ENCODE peak calls at places on chromosomes 3 and 15, in six cellular contexts. Y is neural progenitor cell, G is hepatocyte, K is astrocyte, F is transverse colon, V is psoas muscle. N is an unnamed sample. For H3K4me1, the result is how much of the 10 kb centered on the place peaks cover.

GRCh38 chr15:83904107-83904720 is 250.3 kb downstream of the ADAMTSL3 start:
- DNase-seq in Y (no peak), G (peak), K (peak), F (peak), V (no peak), N (no peak)

GRCh38 chr3:44439499-44440295 is 37.8 kb downstream of the ZNF445 start:
- DNase-seq in Y (no peak), G (peak), K (peak), F (peak), V (peak), N (peak)

GRCh38 chr3:60555704-60556340 is 695.4 kb downstream of the FHIT start:
- DNase-seq in Y (peak), G (no peak), K (peak), F (no peak), V (no peak), N (no peak)

GRCh38 chr3:19632099-19633074 is 301.6 kb downstream of the EFHB start:
- DNase-seq in Y (no peak), G (no peak), K (no peak), F (no peak), V (no peak), N (no peak)

GRCh38 chr3:164903820-164904451 is 174.4 kb downstream of the SI start:
- DNase-seq in Y (no peak), G (no peak), K (no peak), F (no peak), V (no peak), N (no peak)

GRCh38 chr3:151165221-151165620 is 37.8 kb downstream of the GPR171 start:
- DNase-seq in Y (no peak), G (no peak), K (no peak), F (no peak), V (no peak), N (no peak)

GRCh38 chr15:88020806-88021205 is 235.7 kb downstream of the NTRK3 start:
- DNase-seq in Y (no peak), G (no peak), K (peak), F (no peak), V (no peak), N (no peak)

GRCh38 chr15:94324835-94325767 is 93.7 kb downstream of the MCTP2 start:
- DNase-seq in Y (no peak), G (no peak), K (no peak), F (peak), V (no peak), N (no peak)

GRCh38 chr15:62902821-62903220 is 139.7 kb upstream of the TPM1 start:
- DNase-seq in Y (no peak), G (no peak), K (no peak), F (no peak), V (no peak), N (no peak)

GRCh38 chr3:132161608-132162007 is 126.8 kb upstream of the CPNE4 start:
- DNase-seq in Y (peak), G (no peak), K (no peak), F (no peak), V (no peak), N (no peak)

GRCh38 chr3:63370094-63370493 is 92.0 kb downstream of the SYNPR start:
- DNase-seq in Y (no peak), G (no peak), K (no peak), F (no peak), V (no peak), N (no peak)

GRCh38 chr3:63364495-63364894 is 86.4 kb downstream of the SYNPR start:
- DNase-seq in Y (peak), G (peak), K (peak), F (no peak), V (no peak), N (no peak)

DNA sequence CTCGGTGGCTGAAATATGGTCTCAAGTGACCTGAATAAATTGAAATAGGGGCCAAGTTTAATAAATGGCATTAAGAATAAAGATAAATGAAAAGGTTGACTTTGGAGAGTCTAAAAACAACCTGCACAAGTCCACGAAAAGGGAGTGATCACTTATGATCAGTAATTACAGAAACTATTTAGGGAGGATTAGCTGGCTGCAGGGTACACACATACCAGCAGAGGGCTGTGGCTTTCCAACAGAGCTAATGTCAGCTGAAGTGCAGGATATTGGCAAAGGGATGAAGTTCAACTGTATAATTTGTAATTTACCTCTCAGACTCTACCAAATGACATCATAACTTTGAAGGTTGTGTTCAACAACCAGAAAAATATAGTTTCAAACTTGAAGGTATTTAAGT is 86.8 kb downstream of the SYNPR start:
- DNase-seq in Y (peak), G (peak), K (no peak), F (no peak), V (no peak), N (no peak)
- TF ChIP-seq CTCF in Y (peak), G (peak), K (peak), F (peak), V (peak), N (peak)

DNA sequence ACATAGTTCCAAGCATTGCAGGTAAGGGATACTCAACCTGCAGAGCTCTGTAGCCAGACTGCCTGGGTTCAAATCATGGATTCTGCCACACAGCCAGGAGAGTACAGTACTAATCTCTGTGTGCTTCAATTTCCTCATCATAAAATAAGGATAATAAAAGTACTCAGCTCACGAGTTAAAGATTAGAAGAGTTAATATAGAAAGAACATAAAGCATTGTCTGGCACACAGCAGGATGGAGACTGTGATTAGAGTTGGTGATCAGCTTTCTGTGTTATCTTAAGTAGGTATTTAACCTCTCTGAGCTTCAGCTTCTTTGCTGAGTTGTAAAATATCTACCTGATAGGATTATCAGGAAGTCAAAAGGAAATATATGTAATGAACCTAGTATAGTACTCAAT is 2.7 kb downstream of the CEP70 start:
- DNase-seq in Y (no peak), G (no peak), K (no peak), F (no peak), V (no peak), N (no peak)
- H3K4me1 ChIP-seq in Y (under half), G (under half), K (under half), F (under half), V (under half), N (under half)

GRCh38 chr3:124584552-124585391 is 145.5 kb upstream of the UMPS start:
- DNase-seq in Y (peak), G (peak), K (peak), F (peak), V (peak), N (peak)
- H3K27ac ChIP-seq in Y (no peak), G (peak), K (no peak), F (peak), V (peak), N (peak)

GRCh38 chr3:116517308-116517707 is 72.0 kb upstream of the LSAMP start:
- DNase-seq in Y (peak), G (peak), K (peak), F (no peak), V (no peak), N (no peak)
- TF ChIP-seq CTCF in Y (peak), G (peak), K (peak), F (no peak), V (no peak), N (no peak)

GRCh38 chr3:187913617-187914033 is 168.4 kb upstream of the BCL6 start:
- DNase-seq in Y (no peak), G (peak), K (peak), F (peak), V (no peak), N (no peak)
- H3K4me1 ChIP-seq in Y (under half), G (under half), K (under half), F (under half), V (half or more), N (under half)

DNA sequence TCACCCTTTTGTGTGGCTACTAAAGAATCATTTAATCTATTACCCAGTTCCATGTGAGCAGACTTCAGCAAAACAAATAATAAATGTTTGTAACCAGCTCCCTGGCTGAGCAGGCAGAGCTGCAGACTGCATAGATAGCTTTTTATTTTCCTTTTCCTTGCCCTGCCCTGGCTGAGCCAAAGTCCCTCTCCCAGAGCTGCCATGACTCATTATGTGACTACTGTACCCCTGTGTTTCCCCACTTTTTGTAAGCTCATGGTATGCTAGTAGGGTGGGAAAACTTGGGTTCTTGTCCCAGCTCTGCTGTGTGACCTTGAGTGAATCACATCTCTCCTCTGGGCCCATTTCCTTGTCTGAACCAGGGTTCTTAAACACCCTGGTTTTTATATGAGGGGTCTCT is 127.5 kb downstream of the CLSTN2 start:
- DNase-seq in Y (no peak), G (no peak), K (no peak), F (no peak), V (no peak), N (no peak)
- H3K27ac ChIP-seq in Y (no peak), G (no peak), K (no peak), F (no peak), V (no peak), N (no peak)

GRCh38 chr3:160885791-160886286 is 129.8 kb downstream of the PPM1L start:
- DNase-seq in Y (peak), G (peak), K (peak), F (peak), V (peak), N (peak)

GRCh38 chr3:160879859-160880258 is 123.8 kb downstream of the PPM1L start:
- DNase-seq in Y (no peak), G (no peak), K (no peak), F (no peak), V (no peak), N (no peak)

GRCh38 chr3:160886421-160886820 is 130.4 kb downstream of the PPM1L start:
- DNase-seq in Y (no peak), G (no peak), K (no peak), F (peak), V (no peak), N (no peak)

GRCh38 chr3:160883373-160883772 is 127.3 kb downstream of the PPM1L start:
- DNase-seq in Y (no peak), G (no peak), K (no peak), F (no peak), V (no peak), N (no peak)
- TF ChIP-seq CTCF in Y (no peak), G (no peak), K (no peak), F (no peak), V (peak), N (peak)

DNA sequence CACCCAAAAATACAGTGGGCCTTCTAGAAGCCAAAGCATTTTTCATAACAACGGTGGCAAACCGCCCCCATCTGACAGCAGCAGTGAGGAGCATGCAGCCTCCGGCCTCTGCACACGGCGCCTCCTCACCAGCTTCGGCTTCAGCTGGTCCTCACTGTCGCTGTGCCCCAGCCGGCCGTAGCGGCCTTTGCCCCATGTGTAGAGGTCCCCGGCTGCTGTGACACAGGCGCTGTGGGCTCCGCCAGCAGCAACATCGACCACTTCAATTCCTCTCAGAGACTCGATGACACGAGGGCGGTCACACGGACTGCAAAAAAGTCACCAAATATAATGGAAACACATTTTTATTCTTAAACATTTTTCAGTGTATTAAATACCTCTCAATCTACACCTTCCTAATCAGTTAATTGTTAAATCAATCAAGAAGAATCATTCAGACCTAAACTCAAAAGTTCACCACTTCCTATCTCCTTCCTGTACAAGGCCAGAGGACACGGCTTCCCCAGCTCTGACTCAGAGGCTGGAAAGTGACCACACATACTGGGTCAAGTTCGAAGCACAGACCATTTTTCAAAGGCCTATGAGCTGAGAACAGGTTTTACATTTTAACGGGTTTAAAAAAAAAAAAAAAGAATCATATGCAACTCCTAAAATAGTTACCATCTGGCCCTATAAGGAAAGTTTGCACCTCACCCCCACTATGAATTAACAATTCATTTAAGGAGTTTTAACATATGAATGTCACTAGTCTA is 33.6 kb upstream of the OCA2 start:
- DNase-seq in Y (no peak), G (no peak), K (peak), F (no peak), V (no peak), N (no peak)
- H3K4me1 ChIP-seq in Y (under half), G (under half), K (under half), F (under half), V (under half), N (under half)

GRCh38 chr3:138367326-138367850 is 19.0 kb downstream of the MRAS start:
- DNase-seq in Y (no peak), G (no peak), K (no peak), F (no peak), V (no peak), N (no peak)
- H3K27ac ChIP-seq in Y (no peak), G (no peak), K (no peak), F (no peak), V (no peak), N (peak)